ENCODE peak calls at places on chromosomes 12 and 14, in ten cellular contexts. P is uterus; N is thyroid gland; B is CD4-positive, alpha-beta memory T cell; L is stomach; D is HepG2; O is lung; I is fibroblast of lung; S is ovary; H is cardiac muscle cell. K is an unnamed sample. For H3K9me3, the result is how much of the 10 kb centered on the place peaks cover.

GRCh38 chr14:95700221-95700976 is 13.5 kb downstream of the TCL1A start:
- DNase-seq in D (no peak), S (no peak), N (no peak), L (no peak), O (no peak), B (no peak), H (no peak), I (no peak), P (no peak), K (no peak)

GRCh38 chr14:102196436-102197230 is 56.9 kb downstream of the WDR20 start:
- DNase-seq in B (no peak), S (no peak), D (no peak), P (no peak), I (no peak), H (no peak), O (no peak), N (no peak), L (no peak), K (no peak)

GRCh38 chr14:102029956-102030355 is 56.9 kb downstream of the HSP90AA1 start:
- DNase-seq in H (no peak), S (no peak), D (peak), B (no peak), I (peak), O (no peak), N (no peak), P (no peak), L (no peak), K (no peak)

GRCh38 chr14:23608454-23608853 is 27.7 kb upstream of the DHRS2 start:
- DNase-seq in N (peak), H (no peak), I (no peak), L (peak), S (no peak), O (no peak), P (no peak), B (no peak), D (no peak), K (no peak)

GRCh38 chr12:105470601-105471000 is 140.1 kb downstream of the C12orf75 start:
- DNase-seq in N (no peak), P (no peak), H (no peak), L (no peak), I (no peak), D (no peak), O (no peak), B (no peak), S (no peak), K (no peak)

GRCh38 chr12:22018860-22019259 is 27.2 kb upstream of the CMAS start:
- DNase-seq in S (no peak), O (no peak), H (peak), D (no peak), P (no peak), B (peak), I (no peak), L (no peak), N (no peak), K (no peak)

GRCh38 chr12:1936406-1937320 is 18.2 kb upstream of the CACNA2D4 start:
- DNase-seq in P (peak), O (peak), L (peak), S (peak), D (no peak), B (no peak), H (peak), I (peak), N (peak), K (no peak)

GRCh38 chr14:105709281-105710118 is 183.1 kb downstream of the TMEM121 start:
- DNase-seq in L (no peak), O (no peak), S (no peak), D (no peak), I (no peak), P (no peak), N (no peak), B (no peak), H (no peak), K (no peak)

GRCh38 chr12:13177896-13178295 is 18.6 kb upstream of the EMP1 start:
- DNase-seq in O (peak), S (no peak), D (no peak), P (no peak), H (no peak), I (no peak), N (no peak), B (no peak), L (no peak), K (no peak)

GRCh38 chr14:69370061-69370460 is 28.0 kb downstream of the ERH start:
- DNase-seq in L (no peak), O (no peak), N (no peak), H (no peak), I (no peak), D (no peak), P (no peak), S (no peak), B (no peak), K (no peak)

GRCh38 chr14:65134651-65135579 is 32.6 kb upstream of the MAX start:
- DNase-seq in P (no peak), D (no peak), S (no peak), H (no peak), O (no peak), B (peak), L (no peak), N (peak), I (peak), K (no peak)

GRCh38 chr12:117000316-117000715 is 89.6 kb downstream of the FBXW8 start:
- DNase-seq in B (no peak), N (no peak), I (no peak), P (no peak), O (no peak), S (no peak), L (no peak), H (no peak), D (no peak), K (no peak)

GRCh38 chr14:88848571-88848970 is 24.1 kb downstream of the TTC8 start:
- DNase-seq in S (no peak), P (no peak), H (no peak), O (no peak), N (no peak), I (peak), B (no peak), L (no peak), D (no peak), K (no peak)

GRCh38 chr12:107200394-107200793 is 107.0 kb upstream of the CRY1 start:
- DNase-seq in O (no peak), I (peak), H (peak), N (no peak), B (no peak), L (no peak), D (peak), P (no peak), S (no peak), K (no peak)

GRCh38 chr12:131133015-131133905 is 179.6 kb downstream of the ADGRD1 start:
- DNase-seq in P (peak), H (peak), O (no peak), D (no peak), S (peak), N (no peak), L (no peak), B (no peak), I (no peak), K (no peak)

GRCh38 chr12:15855646-15856045 is 26.5 kb upstream of the STRAP start:
- DNase-seq in D (no peak), H (peak), O (no peak), I (peak), S (no peak), P (no peak), L (no peak), N (no peak), B (no peak), K (no peak)

GRCh38 chr12:30973171-30973570 is 46.6 kb downstream of the TSPAN11 start:
- DNase-seq in P (no peak), N (no peak), B (no peak), D (no peak), S (no peak), H (no peak), I (no peak), O (no peak), L (no peak), K (no peak)

GRCh38 chr12:108387771-108388170 is 48.7 kb upstream of the CMKLR1 start:
- DNase-seq in N (no peak), I (no peak), S (no peak), P (no peak), D (no peak), O (no peak), L (no peak), B (no peak), H (no peak), K (no peak)

GRCh38 chr14:63632932-63633514 is 8.6 kb downstream of the WDR89 start:
- DNase-seq in N (no peak), S (no peak), P (no peak), I (peak), L (no peak), B (peak), D (peak), H (peak), O (no peak), K (no peak)

GRCh38 chr12:120061815-120062214 is 54.7 kb downstream of the RAB35 start:
- DNase-seq in D (no peak), P (no peak), I (no peak), N (no peak), L (no peak), B (no peak), H (no peak), S (no peak), O (no peak), K (no peak)

GRCh38 chr12:46377678-46378077 is 5.1 kb upstream of the SLC38A2 start:
- DNase-seq in N (no peak), D (no peak), O (no peak), I (peak), H (no peak), L (no peak), P (no peak), B (no peak), S (no peak), K (no peak)

GRCh38 chr12:104615048-104615561 is 158.4 kb downstream of the CHST11 start:
- DNase-seq in H (peak), L (no peak), N (no peak), O (no peak), S (no peak), P (peak), B (no peak), I (no peak), D (no peak), K (no peak)

GRCh38 chr14:52801014-52801708 is 9.8 kb upstream of the GNPNAT1 start:
- DNase-seq in H (peak), I (peak), L (no peak), O (no peak), B (no peak), N (no peak), P (no peak), D (no peak), S (no peak), K (no peak)

GRCh38 chr12:124428792-124429281 is 133.9 kb downstream of the RFLNA start:
- DNase-seq in L (no peak), B (no peak), D (no peak), N (no peak), O (no peak), S (no peak), P (no peak), I (no peak), H (no peak), K (no peak)

GRCh38 chr12:51270847-51271518 is 768 bp upstream of the SMAGP start:
- DNase-seq in D (peak), P (no peak), B (no peak), N (no peak), O (no peak), S (no peak), H (peak), I (peak), L (no peak), K (no peak)

GRCh38 chr14:78356406-78356805 is 186.2 kb downstream of the NRXN3 start:
- DNase-seq in P (no peak), O (no peak), S (no peak), B (no peak), D (no peak), I (no peak), H (no peak), L (no peak), N (no peak), K (no peak)

GRCh38 chr14:90644882-90645281 is 171.3 kb downstream of the TTC7B start:
- DNase-seq in O (no peak), I (peak), N (no peak), L (no peak), B (no peak), D (peak), S (no peak), P (peak), H (peak), K (no peak)

GRCh38 chr14:92680781-92681650 is 67.4 kb downstream of the LGMN start:
- DNase-seq in N (peak), B (peak), I (peak), D (peak), S (peak), H (peak), P (peak), L (peak), O (peak), K (peak)

GRCh38 chr14:50198503-50198902 is 32.9 kb downstream of the SOS2 start:
- DNase-seq in D (no peak), P (no peak), N (no peak), H (no peak), L (no peak), I (no peak), S (no peak), O (no peak), B (no peak), K (no peak)

GRCh38 chr14:99273025-99273723 is 1.2 kb upstream of the BCL11B start:
- DNase-seq in B (peak), P (no peak), H (peak), O (no peak), L (peak), N (peak), S (no peak), D (peak), I (peak), K (no peak)

GRCh38 chr14:21241218-21241819 is 27.9 kb downstream of the HNRNPC start:
- DNase-seq in B (peak), P (no peak), N (no peak), O (no peak), I (no peak), D (no peak), S (no peak), L (no peak), H (peak), K (no peak)

GRCh38 chr14:49959822-49960408 is 67.0 kb downstream of the ARF6 start:
- DNase-seq in H (no peak), S (no peak), N (peak), B (no peak), L (no peak), O (no peak), P (no peak), I (no peak), D (no peak), K (no peak)

GRCh38 chr12:64675795-64676194 is 65.5 kb downstream of the RASSF3 start:
- DNase-seq in I (peak), O (no peak), H (peak), N (no peak), S (no peak), B (no peak), L (peak), P (no peak), D (no peak), K (no peak)

GRCh38 chr12:102171951-102172350 is 25.7 kb downstream of the PMCH start:
- DNase-seq in I (no peak), B (no peak), N (no peak), P (no peak), S (no peak), H (no peak), O (no peak), L (no peak), D (no peak), K (no peak)

GRCh38 chr12:79737875-79738718 is 47.3 kb upstream of the PAWR start:
- DNase-seq in D (peak), I (peak), O (no peak), B (peak), H (peak), L (peak), P (peak), N (peak), S (no peak), K (no peak)

GRCh38 chr12:26668847-26669246 is 164.1 kb downstream of the ITPR2 start:
- DNase-seq in O (no peak), S (no peak), I (no peak), D (peak), L (no peak), N (no peak), P (no peak), H (peak), B (no peak), K (no peak)

GRCh38 chr12:103688659-103689058 is 101.6 kb downstream of the STAB2 start:
- DNase-seq in N (no peak), S (no peak), H (peak), D (no peak), L (no peak), O (no peak), P (no peak), I (no peak), B (no peak), K (no peak)

DNA sequence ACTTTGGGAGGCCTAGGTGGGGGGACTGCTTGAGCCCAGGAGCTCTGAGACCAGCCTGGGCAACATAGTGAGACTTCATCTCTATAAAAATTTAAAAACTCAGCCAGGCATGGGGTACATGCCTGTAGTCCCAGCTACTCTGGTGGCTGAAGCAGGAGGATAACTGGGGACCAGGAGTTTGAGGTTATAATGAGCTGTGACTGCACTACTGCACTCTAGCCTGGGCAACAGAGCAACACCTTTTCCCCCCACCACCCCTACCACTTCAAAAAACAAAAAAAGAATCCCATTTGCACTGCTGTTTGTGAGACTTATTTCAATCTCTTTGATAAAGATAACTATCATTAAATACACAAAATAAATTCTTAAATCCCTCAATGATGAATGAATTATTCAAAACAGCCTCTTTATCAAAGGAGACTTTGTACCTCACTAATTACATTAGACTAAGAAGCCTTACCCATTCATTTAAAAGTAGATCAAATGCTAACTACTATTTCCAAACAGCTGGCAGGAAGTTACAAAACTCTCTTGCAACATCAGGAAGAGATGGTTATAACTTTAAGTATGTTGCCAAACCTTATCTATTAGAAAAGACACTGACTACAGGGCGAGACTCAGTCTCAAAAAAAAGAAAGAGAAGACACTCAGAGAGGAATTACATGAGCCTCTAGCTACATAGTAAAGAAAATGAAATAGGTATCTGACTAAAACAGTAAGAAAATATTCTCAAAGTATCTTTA is 14.7 kb downstream of the BLTP3B start:
- DNase-seq in O (no peak), B (no peak), D (peak), S (no peak), H (peak), P (peak), L (no peak), N (no peak), I (peak), K (no peak)
- H3K4me3 ChIP-seq in O (no peak), B (no peak), D (no peak), S (no peak), H (no peak), P (no peak), L (no peak), N (no peak), I (no peak), K (no peak)

GRCh38 chr12:132940071-132940719 is 15.9 kb downstream of the ZNF605 start:
- DNase-seq in L (no peak), B (no peak), O (no peak), N (no peak), P (no peak), S (no peak), I (no peak), H (no peak), D (no peak), K (no peak)
- H3K9me3 ChIP-seq in L (half or more), B (under half), O (under half), N (under half), P (half or more), S (half or more), I (under half), H (under half), D (half or more), K (under half)

GRCh38 chr12:32780111-32780510 is 24.4 kb upstream of the YARS2 start:
- DNase-seq in P (no peak), S (no peak), H (peak), O (no peak), B (no peak), L (no peak), I (peak), D (no peak), N (no peak), K (no peak)
- H3K27ac ChIP-seq in P (no peak), S (no peak), H (no peak), O (no peak), B (no peak), L (no peak), I (no peak), D (no peak), N (no peak), K (no peak)

GRCh38 chr12:17215754-17216153 is 609.8 kb upstream of the LMO3 start:
- DNase-seq in L (no peak), B (no peak), P (no peak), S (no peak), H (no peak), N (no peak), D (no peak), O (no peak), I (no peak), K (no peak)
- H3K4me3 ChIP-seq in L (no peak), B (no peak), P (no peak), S (no peak), H (no peak), N (no peak), D (no peak), O (no peak), I (no peak), K (no peak)

DNA sequence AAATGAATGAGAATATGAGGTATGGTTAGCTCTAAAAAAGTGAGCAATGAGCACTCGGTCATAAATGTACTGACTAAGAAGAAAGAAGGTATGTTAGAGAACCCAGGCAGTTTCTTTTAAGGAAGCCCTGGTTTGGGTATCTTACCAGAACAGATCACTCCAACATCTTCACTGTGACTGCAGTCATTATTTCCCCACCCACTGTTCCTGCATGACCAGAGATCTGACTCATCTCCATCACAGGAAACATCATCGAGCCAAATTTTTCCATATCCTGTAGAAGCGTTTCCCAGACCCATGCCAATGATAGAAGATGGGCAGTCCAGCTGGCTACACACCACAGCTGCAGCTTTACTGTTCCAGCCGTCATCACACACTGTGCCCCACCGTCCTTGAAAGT is 48.0 kb downstream of the CD163L1 start:
- DNase-seq in S (no peak), H (no peak), D (no peak), B (no peak), N (no peak), L (no peak), O (no peak), I (no peak), P (no peak), K (no peak)
- H3K9me3 ChIP-seq in S (under half), H (under half), D (under half), B (under half), N (under half), L (under half), O (under half), I (under half), P (under half), K (under half)

GRCh38 chr14:61330511-61330910 is 9.1 kb downstream of the PRKCH start:
- DNase-seq in H (no peak), L (no peak), P (no peak), I (no peak), O (no peak), B (peak), S (no peak), N (no peak), D (no peak), K (no peak)
- H3K27ac ChIP-seq in H (peak), L (peak), P (peak), I (no peak), O (no peak), B (peak), S (no peak), N (no peak), D (no peak), K (peak)

DNA sequence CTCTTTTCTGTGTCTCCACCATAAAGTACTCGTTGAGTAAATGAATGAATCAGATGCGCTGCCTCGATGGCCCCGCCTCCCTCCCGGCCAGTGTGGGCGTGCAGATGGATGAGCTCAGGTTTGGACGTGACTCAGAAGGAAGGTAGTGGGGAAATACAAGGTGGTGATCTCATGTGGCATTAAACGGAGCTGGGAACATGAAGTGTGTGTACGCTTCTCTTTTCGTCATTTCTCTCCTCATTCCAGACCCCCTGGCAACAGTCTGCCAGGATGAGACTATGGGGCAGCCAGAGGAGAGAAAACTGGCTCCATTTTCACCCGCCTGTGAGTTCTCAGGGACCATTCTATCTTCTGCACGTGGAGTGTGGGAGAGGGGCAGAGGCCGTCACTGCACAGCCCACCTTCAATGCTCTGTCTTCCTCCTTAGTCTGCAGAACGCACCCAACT is 91.6 kb downstream of the TSPAN9 start:
- DNase-seq in I (peak), L (no peak), N (no peak), S (no peak), P (peak), O (no peak), H (peak), B (no peak), D (no peak), K (no peak)
- H3K4me3 ChIP-seq in I (no peak), L (no peak), N (no peak), S (no peak), P (no peak), O (no peak), H (no peak), B (no peak), D (no peak), K (no peak)